ENCODE peak calls at places on chromosome 22, in six cellular contexts. I, R, C, J, V and M are unnamed samples.

GRCh38 chr22:19174106-19175025 is 4.2 kb downstream of the SLC25A1 start:
- DNase-seq in I (no peak), R (no peak), C (peak), J (peak), V (peak), M (no peak)

GRCh38 chr22:19641254-19641982 is 72.9 kb upstream of the SEPTIN5 start:
- DNase-seq in I (peak), R (peak), C (peak), J (no peak), V (no peak), M (peak)

GRCh38 chr22:38490915-38491314 is 15.2 kb downstream of the DDX17 start:
- DNase-seq in I (no peak), R (no peak), C (no peak), J (peak), V (no peak), M (no peak)

GRCh38 chr22:48244388-48245118 is 1482.1 kb downstream of the TBC1D22A start:
- DNase-seq in I (no peak), R (no peak), C (no peak), J (no peak), V (no peak), M (no peak)

GRCh38 chr22:40237241-40237640 is 59.5 kb downstream of the TNRC6B start:
- DNase-seq in I (no peak), R (no peak), C (no peak), J (no peak), V (peak), M (no peak)

GRCh38 chr22:22848364-22848866 is 39.2 kb upstream of the IGLL5 start:
- DNase-seq in I (peak), R (peak), C (no peak), J (peak), V (no peak), M (peak)

GRCh38 chr22:19271856-19272535 is 19.5 kb downstream of the CLTCL1 start:
- DNase-seq in I (peak), R (no peak), C (no peak), J (peak), V (no peak), M (no peak)

GRCh38 chr22:22219140-22219996 is 25.2 kb upstream of the VPREB1 start:
- DNase-seq in I (no peak), R (peak), C (no peak), J (no peak), V (no peak), M (no peak)

GRCh38 chr22:39283312-39284141 is 35.9 kb downstream of the RPL3 start:
- DNase-seq in I (no peak), R (peak), C (no peak), J (peak), V (no peak), M (peak)

GRCh38 chr22:20537983-20538382 is 30.6 kb downstream of the MED15 start:
- DNase-seq in I (no peak), R (no peak), C (no peak), J (no peak), V (no peak), M (no peak)

GRCh38 chr22:24824250-24824649 is 18.2 kb downstream of the SGSM1 start:
- DNase-seq in I (no peak), R (no peak), C (no peak), J (no peak), V (no peak), M (no peak)
- TF ChIP-seq CHD2 in I (no peak), R (no peak), C (no peak), J (no peak), V (no peak), M (no peak)

DNA sequence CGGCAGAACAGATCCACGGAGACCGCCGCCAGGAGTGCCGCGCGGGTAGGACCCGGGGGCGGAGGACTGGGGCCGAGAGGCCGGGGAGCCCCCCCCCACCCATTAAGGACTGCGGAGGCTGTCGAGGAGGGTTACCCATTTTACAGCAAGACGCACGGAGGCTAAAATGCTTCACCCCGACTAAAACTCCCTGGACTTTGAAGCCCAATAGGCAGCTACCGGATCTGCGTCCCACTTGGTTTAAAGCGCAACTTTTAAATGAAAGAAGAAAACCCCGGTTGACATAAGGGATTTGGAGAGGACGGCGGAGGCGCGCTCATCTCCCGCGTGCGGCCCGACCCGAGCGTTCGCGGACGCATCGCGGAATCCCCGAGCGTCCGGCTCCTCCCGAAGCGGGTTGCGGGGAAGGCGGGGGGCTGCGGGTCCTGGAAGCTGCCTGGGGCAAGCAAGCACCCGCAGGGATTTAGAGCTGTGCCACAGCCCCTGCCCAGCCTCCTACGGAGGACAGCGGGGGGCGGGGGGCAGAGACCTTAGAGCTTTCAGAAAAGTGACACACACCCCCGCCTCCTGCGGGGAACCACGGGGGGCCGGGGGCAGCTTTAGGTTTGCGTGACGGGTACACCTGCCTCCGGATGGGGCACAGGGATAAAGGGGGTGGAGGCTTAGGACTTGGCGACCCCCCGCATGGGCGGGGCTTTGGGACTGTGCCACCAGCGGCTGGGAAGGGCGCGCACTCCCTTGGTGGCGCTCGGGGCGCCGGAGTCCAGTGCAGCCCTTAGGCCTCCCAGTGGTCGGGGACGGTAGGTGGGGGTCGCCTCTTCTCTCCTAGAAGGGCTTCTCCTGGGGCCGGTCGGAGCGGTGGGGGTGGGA is 761 bp upstream of the CELSR1 start:
- DNase-seq in I (peak), R (no peak), C (no peak), J (no peak), V (no peak), M (peak)
- TF ChIP-seq CHD2 in I (no peak), R (no peak), C (no peak), J (no peak), V (no peak), M (no peak)

DNA sequence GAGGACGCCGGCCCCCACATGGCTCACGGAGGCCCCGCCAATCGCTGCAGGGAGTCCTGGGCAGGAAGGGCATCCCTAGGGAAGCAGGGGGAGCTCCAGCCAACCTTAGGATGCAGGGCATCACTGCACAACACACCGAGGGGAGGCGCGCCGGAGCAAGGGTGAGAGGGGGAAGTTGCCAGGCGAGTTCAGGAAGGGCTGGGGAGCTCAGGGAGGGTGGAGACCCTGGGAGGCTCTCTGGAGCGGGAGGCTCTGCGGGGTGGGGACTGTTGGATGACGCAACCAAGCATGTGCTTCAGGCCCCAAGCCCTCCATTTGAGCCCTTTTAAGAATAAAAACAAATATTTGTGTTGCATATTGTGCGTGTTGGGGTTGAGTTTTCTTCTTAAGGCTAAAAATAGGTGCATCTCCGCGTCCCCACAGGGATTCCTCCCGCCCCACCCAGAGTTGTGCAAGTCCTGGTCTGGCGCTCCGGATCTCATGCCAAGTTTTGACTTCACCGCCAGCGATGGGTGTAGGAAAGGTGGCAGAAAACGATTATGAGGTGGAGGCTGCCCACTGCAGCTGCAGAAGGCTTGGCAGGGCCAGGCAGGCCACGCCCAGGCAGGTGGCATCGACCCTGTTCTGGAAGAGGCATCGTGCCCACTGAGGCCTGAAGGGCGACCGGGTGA is 65.2 kb downstream of the WNT7B start:
- DNase-seq in I (peak), R (no peak), C (no peak), J (peak), V (no peak), M (no peak)
- TF ChIP-seq CHD2 in I (no peak), R (no peak), C (no peak), J (no peak), V (no peak), M (no peak)

GRCh38 chr22:33272180-33272579 is 214.0 kb upstream of the SYN3 start:
- DNase-seq in I (no peak), R (no peak), C (no peak), J (peak), V (no peak), M (no peak)
- TF ChIP-seq CHD2 in I (no peak), R (no peak), C (no peak), J (no peak), V (no peak), M (no peak)

GRCh38 chr22:30944986-30945385 is 23.6 kb downstream of the MORC2 start:
- DNase-seq in I (no peak), R (no peak), C (no peak), J (no peak), V (no peak), M (no peak)

GRCh38 chr22:30945653-30946052 is 22.9 kb downstream of the MORC2 start:
- DNase-seq in I (no peak), R (no peak), C (no peak), J (no peak), V (no peak), M (no peak)

GRCh38 chr22:30940655-30941362 is 27.8 kb downstream of the MORC2 start:
- DNase-seq in I (no peak), R (no peak), C (no peak), J (no peak), V (no peak), M (no peak)

GRCh38 chr22:30941363-30941740 is 27.2 kb downstream of the MORC2 start:
- DNase-seq in I (no peak), R (no peak), C (no peak), J (no peak), V (no peak), M (no peak)

DNA sequence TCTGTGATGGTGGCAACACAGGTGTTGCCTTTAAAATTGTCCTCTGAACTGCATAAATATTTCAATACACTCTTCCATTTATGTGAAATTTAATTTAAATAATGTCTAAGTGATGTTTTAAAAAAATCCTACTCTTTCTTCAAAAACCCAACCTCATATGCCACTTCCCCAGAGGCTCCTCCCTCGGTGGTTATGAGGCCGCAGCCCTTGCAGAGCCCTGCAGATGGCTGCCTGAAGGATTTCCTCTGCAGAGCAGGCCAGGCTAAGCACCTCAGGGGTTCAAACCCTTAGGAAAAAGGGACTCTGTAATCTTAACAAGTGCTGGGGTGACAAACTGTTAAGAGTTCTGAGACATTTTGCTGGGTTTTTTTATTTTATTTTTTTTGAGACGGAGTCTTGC is 25.2 kb downstream of the MORC2 start:
- DNase-seq in I (no peak), R (no peak), C (no peak), J (no peak), V (no peak), M (no peak)
- TF ChIP-seq CHD2 in I (no peak), R (no peak), C (no peak), J (no peak), V (no peak), M (no peak)

GRCh38 chr22:36475341-36475740 is 6.1 kb downstream of the TXN2 start:
- DNase-seq in I (no peak), R (no peak), C (no peak), J (no peak), V (no peak), M (no peak)

GRCh38 chr22:36481393-36482168 is at the start of gene TXN2:
- DNase-seq in I (peak), R (peak), C (peak), J (peak), V (peak), M (peak)

GRCh38 chr22:36480941-36481392 is 473 bp downstream of the TXN2 start:
- DNase-seq in I (no peak), R (no peak), C (no peak), J (no peak), V (peak), M (no peak)

DNA sequence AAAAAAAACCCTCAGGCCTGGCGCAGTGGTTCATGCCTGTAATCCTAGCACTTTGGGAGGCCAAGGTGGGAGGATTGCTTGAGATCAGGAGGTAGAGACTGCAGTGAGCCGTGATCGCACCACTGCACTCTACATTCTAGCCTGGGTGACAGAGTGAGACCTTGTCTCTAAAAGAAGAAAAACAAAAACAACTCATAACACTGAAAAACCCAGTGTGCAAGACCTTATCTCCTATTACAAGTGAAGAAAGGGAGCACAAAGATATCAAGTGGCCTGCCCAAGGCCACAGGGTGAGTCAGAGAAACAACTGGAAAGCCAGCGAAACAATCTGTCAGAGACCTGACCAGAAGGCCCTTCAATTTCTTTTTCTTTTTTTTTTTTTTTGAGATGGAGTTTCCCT is 2.5 kb downstream of the TXN2 start:
- DNase-seq in I (no peak), R (peak), C (no peak), J (no peak), V (no peak), M (no peak)
- TF ChIP-seq CHD2 in I (no peak), R (no peak), C (no peak), J (no peak), V (no peak), M (no peak)

GRCh38 chr22:49911881-49912625 is 6.2 kb downstream of the ALG12 start:
- DNase-seq in I (no peak), R (no peak), C (no peak), J (no peak), V (no peak), M (no peak)
- TF ChIP-seq CHD2 in I (no peak), R (no peak), C (no peak), J (no peak), V (no peak), M (no peak)

GRCh38 chr22:44621401-44622146 is 80.4 kb upstream of the PRR5 start:
- DNase-seq in I (no peak), R (no peak), C (no peak), J (no peak), V (no peak), M (peak)

GRCh38 chr22:44622685-44623084 is 79.3 kb upstream of the PRR5 start:
- DNase-seq in I (no peak), R (no peak), C (no peak), J (no peak), V (no peak), M (no peak)

GRCh38 chr22:44620841-44621382 is 81.1 kb upstream of the PRR5 start:
- DNase-seq in I (no peak), R (no peak), C (no peak), J (no peak), V (no peak), M (no peak)

GRCh38 chr22:44620129-44620840 is 81.7 kb upstream of the PRR5 start:
- DNase-seq in I (no peak), R (peak), C (peak), J (peak), V (no peak), M (peak)

DNA sequence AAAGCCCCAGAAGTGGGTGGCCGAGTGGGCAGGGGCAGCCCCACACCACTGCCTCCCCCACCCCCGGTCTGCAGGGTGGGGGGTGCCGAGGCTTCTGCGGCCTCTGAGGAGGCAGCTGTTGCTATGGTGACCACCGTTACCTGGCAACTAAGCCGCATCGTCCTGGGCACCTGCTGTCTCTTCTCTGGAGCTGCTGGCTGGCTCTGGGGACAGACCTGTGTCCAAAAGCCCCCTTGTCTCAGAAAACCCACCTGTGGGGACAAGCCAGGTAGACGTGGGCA is 79.9 kb upstream of the PRR5 start:
- DNase-seq in I (no peak), R (no peak), C (no peak), J (no peak), V (no peak), M (peak)
- TF ChIP-seq CHD2 in I (no peak), R (no peak), C (no peak), J (no peak), V (no peak), M (no peak)

DNA sequence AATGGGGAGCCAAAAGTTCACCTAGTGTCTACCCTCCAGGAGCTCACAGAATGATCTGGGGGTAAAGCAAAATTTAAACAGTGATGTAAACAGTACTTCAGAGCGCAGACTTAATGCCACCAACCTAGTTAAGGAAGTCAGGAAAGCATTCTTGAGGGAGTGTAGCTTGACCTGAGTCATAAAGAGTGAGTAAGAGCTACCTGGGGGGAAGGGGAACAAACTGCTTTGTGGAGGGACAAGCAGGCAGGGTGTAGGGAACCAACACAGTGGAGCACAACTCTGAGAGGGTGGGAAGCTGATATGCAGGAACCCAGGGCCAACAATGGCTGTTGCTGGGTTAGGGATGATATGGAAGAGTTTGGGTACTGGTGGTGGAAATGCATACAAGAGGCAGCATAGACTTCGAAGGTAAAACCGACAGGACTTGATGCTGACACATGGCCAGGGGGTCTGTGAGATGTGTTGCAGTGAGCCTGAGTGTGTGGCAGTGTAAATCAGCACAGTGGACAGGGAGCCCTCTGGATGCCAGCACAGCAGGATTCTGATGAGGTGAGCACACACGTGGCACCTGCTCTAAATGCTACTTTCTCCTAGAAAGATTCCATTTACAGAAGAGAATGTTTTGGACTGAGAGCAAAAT is 58.3 kb upstream of the CYP2D6 start:
- DNase-seq in I (peak), R (no peak), C (no peak), J (no peak), V (no peak), M (no peak)
- TF ChIP-seq CHD2 in I (no peak), R (no peak), C (no peak), J (no peak), V (no peak), M (no peak)